ENCODE peak calls at places on chromosomes 1 and 21, in seven cellular contexts. Q, A, X, S, U, D and R are unnamed samples.

GRCh38 chr1:203534526-203534925 is 40.6 kb downstream of the OPTC start:
- DNase-seq in U (peak), A (peak), S (no peak), X (peak), Q (no peak), D (peak), R (peak)

GRCh38 chr1:77652179-77652745 is 30.2 kb downstream of the ZZZ3 start:
- DNase-seq in Q (no peak), X (peak), U (no peak), A (no peak), D (no peak), S (no peak), R (no peak)

GRCh38 chr1:48001696-48002095 is 4.5 kb upstream of the TRABD2B start:
- DNase-seq in D (no peak), U (no peak), X (no peak), S (no peak), A (no peak), Q (no peak), R (no peak)

GRCh38 chr21:37064841-37065240 is 8.0 kb downstream of the PIGP start:
- DNase-seq in U (no peak), D (no peak), A (no peak), Q (no peak), X (no peak), S (no peak), R (no peak)

GRCh38 chr1:92030701-92031107 is 919 bp downstream of the EPHX4 start:
- DNase-seq in X (no peak), S (peak), A (no peak), Q (no peak), U (no peak), D (no peak), R (no peak)

GRCh38 chr1:113307771-113308451 is 82.4 kb upstream of the MAGI3 start:
- DNase-seq in S (no peak), A (no peak), X (peak), U (no peak), Q (no peak), D (no peak), R (no peak)

GRCh38 chr1:215569987-215570824 is 3.1 kb downstream of the KCTD3 start:
- DNase-seq in D (no peak), X (peak), A (no peak), S (peak), U (no peak), Q (no peak), R (no peak)

GRCh38 chr21:31531967-31532366 is 127.5 kb upstream of the SOD1 start:
- DNase-seq in U (no peak), D (no peak), Q (no peak), A (no peak), S (no peak), X (no peak), R (no peak)

GRCh38 chr1:183147735-183148134 is 38.3 kb upstream of the LAMC2 start:
- DNase-seq in A (no peak), U (no peak), D (no peak), S (no peak), Q (no peak), X (no peak), R (no peak)

GRCh38 chr1:233025566-233025965 is 75.2 kb downstream of the NTPCR start:
- DNase-seq in S (no peak), D (no peak), Q (no peak), X (no peak), U (no peak), A (no peak), R (no peak)

GRCh38 chr1:165631403-165632151 is 543 bp downstream of the MGST3 start:
- DNase-seq in X (peak), Q (peak), S (no peak), D (peak), U (peak), A (peak), R (peak)

GRCh38 chr1:27557596-27558340 is 46.2 kb downstream of the AHDC1 start:
- DNase-seq in S (peak), Q (no peak), A (peak), D (peak), X (no peak), U (no peak), R (peak)

GRCh38 chr1:42340093-42340492 is 5.1 kb upstream of the FOXJ3 start:
- DNase-seq in X (peak), S (peak), Q (no peak), D (no peak), A (no peak), U (no peak), R (peak)

GRCh38 chr1:167905182-167905581 is 8.8 kb downstream of the ADCY10 start:
- DNase-seq in S (no peak), Q (no peak), U (no peak), X (no peak), D (no peak), A (no peak), R (no peak)

GRCh38 chr1:70820995-70821394 is 226.6 kb downstream of the PTGER3 start:
- DNase-seq in S (no peak), D (no peak), A (no peak), X (no peak), U (no peak), Q (no peak), R (no peak)

GRCh38 chr1:118987431-118988185 is 535 bp downstream of the TBX15 start:
- DNase-seq in S (no peak), A (no peak), X (peak), U (no peak), D (peak), Q (no peak), R (no peak)

GRCh38 chr1:8219530-8219929 is 98.4 kb upstream of the SLC45A1 start:
- DNase-seq in U (no peak), A (no peak), Q (no peak), S (no peak), X (no peak), D (no peak), R (no peak)

GRCh38 chr21:25313891-25314646 is 293.2 kb downstream of the MRPL39 start:
- DNase-seq in A (no peak), D (no peak), X (peak), S (no peak), Q (no peak), U (no peak), R (no peak)

GRCh38 chr21:36966846-36967657 is 583 bp upstream of the HLCS start:
- DNase-seq in X (no peak), U (peak), A (no peak), D (no peak), S (peak), Q (no peak), R (no peak)